ENCODE peak calls at places on chromosome 4, in four cellular contexts. Y, L, T and F are unnamed samples.

GRCh38 chr4:1207157-1207470 is 34.7 kb upstream of the SPON2 start:
- DNase-seq in L (peak; percentile 21), Y (no peak), T (no peak), F (peak; percentile 64)

GRCh38 chr4:99950913-99951254 is 809 bp upstream of the H2AZ1 start:
- DNase-seq in T (no peak), Y (no peak), L (no peak), F (no peak)

GRCh38 chr4:99087887-99088484 is 602 bp downstream of the ADH5 start:
- DNase-seq in T (peak; percentile 60), Y (peak; percentile 28), L (peak; percentile 60), F (peak; percentile 69)

GRCh38 chr4:64780664-64781063 is 371.4 kb upstream of the TECRL start:
- DNase-seq in T (no peak), Y (no peak), L (no peak), F (no peak)

GRCh38 chr4:187608001-187608421 is 387.6 kb upstream of the ZFP42 start:
- DNase-seq in T (no peak), Y (no peak), L (no peak), F (no peak)

GRCh38 chr4:47686294-47686872 is 151.5 kb downstream of the CORIN start:
- DNase-seq in T (peak; percentile 76), Y (peak; percentile 37), L (peak; percentile 36), F (peak; percentile 68)

GRCh38 chr4:101157415-101158135 is 189.8 kb downstream of the PPP3CA start:
- DNase-seq in Y (no peak), L (no peak), T (no peak), F (no peak)

GRCh38 chr4:153750197-153750817 is 9.5 kb downstream of the RNF175 start:
- DNase-seq in Y (peak; percentile 54), L (peak; percentile 33), T (peak; percentile 90), F (no peak)

GRCh38 chr4:123562994-123563745 is 166.6 kb downstream of the SPRY1 start:
- DNase-seq in Y (no peak), T (no peak), L (no peak), F (no peak)

GRCh38 chr4:56843421-56843899 is 22.0 kb upstream of the SPINK2 start:
- DNase-seq in T (no peak), Y (no peak), L (no peak), F (no peak)

GRCh38 chr4:15667006-15667405 is 11.8 kb upstream of the FBXL5 start:
- DNase-seq in Y (no peak), T (no peak), L (no peak), F (no peak)

GRCh38 chr4:61397174-61397573 is 197.0 kb downstream of the ADGRL3 start:
- DNase-seq in T (no peak), L (no peak), Y (no peak), F (no peak)

GRCh38 chr4:119656986-119657635 is 28.5 kb upstream of the PDE5A start:
- DNase-seq in Y (no peak), L (no peak), T (no peak), F (no peak)

GRCh38 chr4:78074747-78075146 is 17.6 kb downstream of the FRAS1 start:
- DNase-seq in T (no peak), L (no peak), Y (no peak), F (no peak)

GRCh38 chr4:149176019-149176418 is 639.6 kb downstream of the IQCM start:
- DNase-seq in L (no peak), T (no peak), Y (peak; percentile 5), F (no peak)

GRCh38 chr4:30727409-30727808 is 7.2 kb downstream of the PCDH7 start:
- DNase-seq in L (no peak), T (no peak), Y (no peak), F (no peak)